ENCODE peak calls at places on chromosomes 6 and 20, in ten cellular contexts. S is stimulated activated CD8-positive, alpha-beta memory T cell treated with anti-CD3 and anti-CD28 coated beads, Interleukin-15, amount 100 ng/mL, for 24 hours; M is effector CD4-positive, alpha-beta T cell; N is CD4-positive, alpha-beta T cell; B is NCI-H146; T is IMR-90; G is nucleus accumbens; K is NCI-H1436; H is stimulated activated CD4-positive, alpha-beta T cell treated with anti-CD3 and anti-CD28 coated beads, Interleukin-1b, Interleukin-23, amount 100 ng/mL, for 24 hours; Y is NAMALWA. U is an unnamed sample.

GRCh38 chr20:59547596-59547995 is 56.7 kb upstream of the PHACTR3 start:
- DNase-seq in S (no peak), M (no peak), N (no peak), B (no peak), T (no peak), G (no peak), K (no peak), H (no peak), Y (no peak), U (no peak)

GRCh38 chr6:166904101-166904746 is 52.1 kb downstream of the RNASET2 start:
- DNase-seq in S (no peak), M (no peak), N (no peak), B (peak), T (peak), G (no peak), K (peak), H (no peak), Y (no peak), U (peak)

GRCh38 chr6:56046576-56046975 is 171.2 kb upstream of the BMP5 start:
- DNase-seq in S (no peak), M (no peak), N (no peak), B (no peak), T (peak), G (no peak), K (no peak), H (no peak), Y (no peak), U (no peak)

GRCh38 chr6:24874776-24875175 is 61.0 kb downstream of the RIPOR2 start:
- DNase-seq in S (no peak), M (no peak), N (no peak), B (no peak), T (no peak), G (no peak), K (no peak), H (no peak), Y (no peak), U (no peak)

GRCh38 chr6:108592371-108593337 is 31.9 kb downstream of the FOXO3 start:
- DNase-seq in S (peak), M (peak), N (peak), B (peak), T (peak), G (no peak), K (no peak), H (no peak), Y (peak), U (no peak)

GRCh38 chr6:155314773-155315515 is 660 bp upstream of the TFB1M start:
- DNase-seq in S (no peak), M (peak), N (peak), B (peak), T (peak), G (no peak), K (peak), H (peak), Y (peak), U (peak)

GRCh38 chr6:25478973-25479372 is 173.0 kb upstream of the SCGN start:
- DNase-seq in S (no peak), M (no peak), N (no peak), B (no peak), T (no peak), G (no peak), K (no peak), H (no peak), Y (no peak), U (no peak)

GRCh38 chr20:50895111-50895830 is 36.0 kb downstream of the ADNP start:
- DNase-seq in S (no peak), M (no peak), N (no peak), B (no peak), T (peak), G (no peak), K (no peak), H (no peak), Y (no peak), U (no peak)

GRCh38 chr6:157240059-157240959 is 83.0 kb downstream of the TMEM242 start:
- DNase-seq in S (no peak), M (no peak), N (no peak), B (peak), T (peak), G (peak), K (peak), H (no peak), Y (no peak), U (peak)

GRCh38 chr6:100344761-100345160 is 120.0 kb downstream of the SIM1 start:
- DNase-seq in S (no peak), M (no peak), N (no peak), B (no peak), T (peak), G (no peak), K (no peak), H (no peak), Y (no peak), U (no peak)

GRCh38 chr6:45455408-45455807 is 77.7 kb upstream of the SUPT3H start:
- DNase-seq in S (no peak), M (no peak), N (no peak), B (no peak), T (no peak), G (no peak), K (no peak), H (no peak), Y (no peak), U (no peak)

GRCh38 chr6:127547909-127548649 is 28.9 kb upstream of the C6orf58 start:
- DNase-seq in S (no peak), M (no peak), N (no peak), B (no peak), T (peak), G (no peak), K (no peak), H (no peak), Y (no peak), U (no peak)

GRCh38 chr20:56453347-56453746 is 15.1 kb upstream of the RTF2 start:
- DNase-seq in S (no peak), M (no peak), N (no peak), B (no peak), T (no peak), G (no peak), K (no peak), H (no peak), Y (peak), U (no peak)

GRCh38 chr6:35084511-35085203 is 56.5 kb downstream of the TCP11 start:
- DNase-seq in S (no peak), M (no peak), N (no peak), B (no peak), T (no peak), G (no peak), K (no peak), H (no peak), Y (no peak), U (no peak)

GRCh38 chr6:110951008-110951407 is 7.5 kb upstream of the GTF3C6 start:
- DNase-seq in S (no peak), M (no peak), N (no peak), B (no peak), T (no peak), G (no peak), K (no peak), H (no peak), Y (no peak), U (no peak)

GRCh38 chr6:139973602-139974373 is 599.3 kb upstream of the CITED2 start:
- DNase-seq in S (no peak), M (no peak), N (no peak), B (peak), T (peak), G (no peak), K (no peak), H (no peak), Y (no peak), U (no peak)

GRCh38 chr6:958531-958930 is 265.6 kb upstream of the EXOC2 start:
- DNase-seq in S (no peak), M (no peak), N (no peak), B (no peak), T (peak), G (no peak), K (no peak), H (no peak), Y (no peak), U (no peak)

GRCh38 chr6:147759088-147759487 is 250.6 kb downstream of the SAMD5 start:
- DNase-seq in S (no peak), M (no peak), N (no peak), B (no peak), T (peak), G (no peak), K (no peak), H (no peak), Y (no peak), U (no peak)

GRCh38 chr6:2436391-2437154 is 191.2 kb upstream of the GMDS start:
- DNase-seq in S (no peak), M (no peak), N (no peak), B (no peak), T (no peak), G (no peak), K (no peak), H (no peak), Y (no peak), U (no peak)

GRCh38 chr6:72691298-72691697 is 69.4 kb downstream of the KCNQ5 start:
- DNase-seq in S (no peak), M (no peak), N (no peak), B (no peak), T (no peak), G (no peak), K (no peak), H (no peak), Y (no peak), U (no peak)

GRCh38 chr6:146481527-146481926 is 62.1 kb upstream of the RAB32 start:
- DNase-seq in S (no peak), M (no peak), N (no peak), B (no peak), T (no peak), G (no peak), K (no peak), H (no peak), Y (no peak), U (no peak)

GRCh38 chr6:128208851-128209580 is 308.2 kb upstream of the THEMIS start:
- DNase-seq in S (no peak), M (no peak), N (no peak), B (no peak), T (peak), G (no peak), K (no peak), H (no peak), Y (no peak), U (no peak)

GRCh38 chr6:134029495-134030455 is 22.6 kb downstream of the SLC2A12 start:
- DNase-seq in S (no peak), M (no peak), N (no peak), B (peak), T (peak), G (no peak), K (no peak), H (no peak), Y (no peak), U (peak)

GRCh38 chr20:33811763-33812672 is 870 bp downstream of the CHMP4B start:
- DNase-seq in S (peak), M (peak), N (no peak), B (peak), T (peak), G (peak), K (no peak), H (no peak), Y (peak), U (no peak)

GRCh38 chr6:163146036-163146435 is 268.5 kb upstream of the QKI start:
- DNase-seq in S (no peak), M (no peak), N (no peak), B (no peak), T (no peak), G (no peak), K (no peak), H (no peak), Y (no peak), U (no peak)

GRCh38 chr6:131250121-131250520 is 114.9 kb downstream of the AKAP7 start:
- DNase-seq in S (no peak), M (no peak), N (no peak), B (peak), T (peak), G (peak), K (no peak), H (no peak), Y (peak), U (no peak)

GRCh38 chr20:6626805-6627204 is 140.7 kb upstream of the BMP2 start:
- DNase-seq in S (no peak), M (no peak), N (no peak), B (no peak), T (no peak), G (no peak), K (no peak), H (no peak), Y (peak), U (no peak)

GRCh38 chr6:11021003-11021402 is 23.1 kb downstream of the ELOVL2 start:
- DNase-seq in S (no peak), M (no peak), N (no peak), B (no peak), T (no peak), G (no peak), K (no peak), H (no peak), Y (no peak), U (no peak)

GRCh38 chr20:17971571-17972013 is 2.8 kb downstream of the MGME1 start:
- DNase-seq in S (no peak), M (no peak), N (no peak), B (no peak), T (peak), G (no peak), K (no peak), H (no peak), Y (peak), U (no peak)

GRCh38 chr6:85078071-85078470 is 313.7 kb upstream of the TBX18 start:
- DNase-seq in S (no peak), M (no peak), N (no peak), B (no peak), T (peak), G (no peak), K (no peak), H (no peak), Y (no peak), U (no peak)

GRCh38 chr6:88975369-88975768 is 12.0 kb upstream of the RNGTT start:
- DNase-seq in S (no peak), M (no peak), N (no peak), B (peak), T (no peak), G (no peak), K (no peak), H (no peak), Y (peak), U (no peak)